ENCODE peak calls at places on chromosomes 11 and 22, in ten cellular contexts. One of them, this sample, is unnamed.

GRCh38 chr22:36334081-36334831 is 53.5 kb downstream of the MYH9 start:
- DNase-seq in GM10248: no peak
- DNase-seq in DND-41: no peak
- DNase-seq in type B pancreatic cell: no peak
- DNase-seq in lower lobe of right lung: peak
- DNase-seq in heart left ventricle: no peak
- DNase-seq in upper lobe of right lung: no peak
- DNase-seq in B cell: no peak
- DNase-seq in astrocyte of the cerebellum: no peak
- DNase-seq in right lobe of liver: no peak
- DNase-seq in this sample: no peak

GRCh38 chr11:86066033-86066432 is 2.9 kb downstream of the PICALM start:
- DNase-seq in upper lobe of right lung: no peak
- DNase-seq in astrocyte of the cerebellum: no peak
- DNase-seq in type B pancreatic cell: no peak
- DNase-seq in heart left ventricle: no peak
- DNase-seq in B cell: no peak
- DNase-seq in lower lobe of right lung: no peak
- DNase-seq in GM10248: no peak
- DNase-seq in right lobe of liver: no peak
- DNase-seq in DND-41: no peak
- DNase-seq in this sample: no peak

GRCh38 chr22:30398685-30399680 is 2.2 kb downstream of the SEC14L2 start:
- DNase-seq in heart left ventricle: no peak
- DNase-seq in lower lobe of right lung: no peak
- DNase-seq in upper lobe of right lung: no peak
- DNase-seq in B cell: no peak
- DNase-seq in type B pancreatic cell: no peak
- DNase-seq in right lobe of liver: peak
- DNase-seq in DND-41: peak
- DNase-seq in astrocyte of the cerebellum: no peak
- DNase-seq in GM10248: no peak
- DNase-seq in this sample: peak

GRCh38 chr22:23509571-23510302 is 70.4 kb downstream of the IGLL1 start:
- DNase-seq in astrocyte of the cerebellum: peak
- DNase-seq in DND-41: no peak
- DNase-seq in B cell: no peak
- DNase-seq in heart left ventricle: peak
- DNase-seq in GM10248: no peak
- DNase-seq in upper lobe of right lung: no peak
- DNase-seq in type B pancreatic cell: no peak
- DNase-seq in lower lobe of right lung: no peak
- DNase-seq in right lobe of liver: peak
- DNase-seq in this sample: no peak

GRCh38 chr22:36467946-36468345 is 13.5 kb downstream of the TXN2 start:
- DNase-seq in GM10248: no peak
- DNase-seq in astrocyte of the cerebellum: peak
- DNase-seq in heart left ventricle: peak
- DNase-seq in type B pancreatic cell: no peak
- DNase-seq in DND-41: peak
- DNase-seq in lower lobe of right lung: no peak
- DNase-seq in B cell: no peak
- DNase-seq in right lobe of liver: no peak
- DNase-seq in upper lobe of right lung: no peak
- DNase-seq in this sample: peak

GRCh38 chr11:120710354-120711187 is 199.0 kb downstream of the GRIK4 start:
- DNase-seq in upper lobe of right lung: no peak
- DNase-seq in B cell: no peak
- DNase-seq in right lobe of liver: no peak
- DNase-seq in lower lobe of right lung: no peak
- DNase-seq in DND-41: no peak
- DNase-seq in GM10248: no peak
- DNase-seq in type B pancreatic cell: peak
- DNase-seq in heart left ventricle: no peak
- DNase-seq in astrocyte of the cerebellum: peak
- DNase-seq in this sample: peak

GRCh38 chr11:57476883-57477506 is 16.7 kb downstream of the RTN4RL2 start:
- DNase-seq in type B pancreatic cell: no peak
- DNase-seq in upper lobe of right lung: peak
- DNase-seq in heart left ventricle: no peak
- DNase-seq in lower lobe of right lung: peak
- DNase-seq in GM10248: peak
- DNase-seq in B cell: peak
- DNase-seq in astrocyte of the cerebellum: no peak
- DNase-seq in right lobe of liver: peak
- DNase-seq in DND-41: no peak
- DNase-seq in this sample: no peak

GRCh38 chr11:133893381-133893780 is 48.1 kb upstream of the SPATA19 start:
- DNase-seq in type B pancreatic cell: no peak
- DNase-seq in astrocyte of the cerebellum: no peak
- DNase-seq in heart left ventricle: no peak
- DNase-seq in DND-41: no peak
- DNase-seq in B cell: no peak
- DNase-seq in GM10248: no peak
- DNase-seq in lower lobe of right lung: no peak
- DNase-seq in upper lobe of right lung: no peak
- DNase-seq in right lobe of liver: no peak
- DNase-seq in this sample: no peak

GRCh38 chr11:68934321-68934645 is 30.6 kb downstream of the IGHMBP2 start:
- DNase-seq in DND-41: no peak
- DNase-seq in GM10248: no peak
- DNase-seq in upper lobe of right lung: no peak
- DNase-seq in B cell: no peak
- DNase-seq in type B pancreatic cell: no peak
- DNase-seq in heart left ventricle: peak
- DNase-seq in lower lobe of right lung: no peak
- DNase-seq in astrocyte of the cerebellum: no peak
- DNase-seq in right lobe of liver: peak
- DNase-seq in this sample: no peak

GRCh38 chr11:126482586-126483108 is 127.2 kb downstream of the ST3GAL4 start:
- DNase-seq in DND-41: no peak
- DNase-seq in B cell: no peak
- DNase-seq in GM10248: no peak
- DNase-seq in type B pancreatic cell: no peak
- DNase-seq in right lobe of liver: no peak
- DNase-seq in upper lobe of right lung: peak
- DNase-seq in astrocyte of the cerebellum: no peak
- DNase-seq in heart left ventricle: peak
- DNase-seq in lower lobe of right lung: no peak
- DNase-seq in this sample: no peak

GRCh38 chr11:1198766-1199688 is 23.8 kb upstream of the MUC5B start:
- DNase-seq in type B pancreatic cell: peak
- DNase-seq in B cell: peak
- DNase-seq in astrocyte of the cerebellum: no peak
- DNase-seq in right lobe of liver: peak
- DNase-seq in GM10248: no peak
- DNase-seq in lower lobe of right lung: peak
- DNase-seq in upper lobe of right lung: peak
- DNase-seq in heart left ventricle: peak
- DNase-seq in DND-41: no peak
- DNase-seq in this sample: no peak

GRCh38 chr11:1196516-1197391 is 26.1 kb upstream of the MUC5B start:
- DNase-seq in type B pancreatic cell: peak
- DNase-seq in GM10248: no peak
- DNase-seq in astrocyte of the cerebellum: no peak
- DNase-seq in DND-41: no peak
- DNase-seq in heart left ventricle: peak
- DNase-seq in lower lobe of right lung: peak
- DNase-seq in upper lobe of right lung: peak
- DNase-seq in right lobe of liver: no peak
- DNase-seq in B cell: peak
- DNase-seq in this sample: no peak

GRCh38 chr11:1199689-1200610 is 22.9 kb upstream of the MUC5B start:
- DNase-seq in B cell: peak
- DNase-seq in heart left ventricle: peak
- DNase-seq in upper lobe of right lung: peak
- DNase-seq in astrocyte of the cerebellum: no peak
- DNase-seq in GM10248: no peak
- DNase-seq in type B pancreatic cell: no peak
- DNase-seq in right lobe of liver: peak
- DNase-seq in DND-41: no peak
- DNase-seq in lower lobe of right lung: peak
- DNase-seq in this sample: no peak

GRCh38 chr11:1197431-1197885 is 25.4 kb upstream of the MUC5B start:
- DNase-seq in heart left ventricle: peak
- DNase-seq in astrocyte of the cerebellum: no peak
- DNase-seq in lower lobe of right lung: peak
- DNase-seq in GM10248: no peak
- DNase-seq in upper lobe of right lung: peak
- DNase-seq in type B pancreatic cell: peak
- DNase-seq in right lobe of liver: peak
- DNase-seq in B cell: peak
- DNase-seq in DND-41: no peak
- DNase-seq in this sample: no peak

GRCh38 chr11:1197886-1198765 is 24.7 kb upstream of the MUC5B start:
- DNase-seq in upper lobe of right lung: peak
- DNase-seq in type B pancreatic cell: peak
- DNase-seq in GM10248: no peak
- DNase-seq in lower lobe of right lung: peak
- DNase-seq in B cell: peak
- DNase-seq in DND-41: no peak
- DNase-seq in astrocyte of the cerebellum: no peak
- DNase-seq in heart left ventricle: peak
- DNase-seq in right lobe of liver: peak
- DNase-seq in this sample: no peak
- TF ChIP-seq CTCF in upper lobe of right lung: no peak
- TF ChIP-seq CTCF in type B pancreatic cell: peak
- TF ChIP-seq CTCF in GM10248: no peak
- TF ChIP-seq CTCF in lower lobe of right lung: no peak
- TF ChIP-seq CTCF in B cell: no peak
- TF ChIP-seq CTCF in DND-41: no peak
- TF ChIP-seq CTCF in astrocyte of the cerebellum: no peak
- TF ChIP-seq CTCF in heart left ventricle: no peak
- TF ChIP-seq CTCF in right lobe of liver: no peak
- TF ChIP-seq CTCF in this sample: no peak

DNA sequence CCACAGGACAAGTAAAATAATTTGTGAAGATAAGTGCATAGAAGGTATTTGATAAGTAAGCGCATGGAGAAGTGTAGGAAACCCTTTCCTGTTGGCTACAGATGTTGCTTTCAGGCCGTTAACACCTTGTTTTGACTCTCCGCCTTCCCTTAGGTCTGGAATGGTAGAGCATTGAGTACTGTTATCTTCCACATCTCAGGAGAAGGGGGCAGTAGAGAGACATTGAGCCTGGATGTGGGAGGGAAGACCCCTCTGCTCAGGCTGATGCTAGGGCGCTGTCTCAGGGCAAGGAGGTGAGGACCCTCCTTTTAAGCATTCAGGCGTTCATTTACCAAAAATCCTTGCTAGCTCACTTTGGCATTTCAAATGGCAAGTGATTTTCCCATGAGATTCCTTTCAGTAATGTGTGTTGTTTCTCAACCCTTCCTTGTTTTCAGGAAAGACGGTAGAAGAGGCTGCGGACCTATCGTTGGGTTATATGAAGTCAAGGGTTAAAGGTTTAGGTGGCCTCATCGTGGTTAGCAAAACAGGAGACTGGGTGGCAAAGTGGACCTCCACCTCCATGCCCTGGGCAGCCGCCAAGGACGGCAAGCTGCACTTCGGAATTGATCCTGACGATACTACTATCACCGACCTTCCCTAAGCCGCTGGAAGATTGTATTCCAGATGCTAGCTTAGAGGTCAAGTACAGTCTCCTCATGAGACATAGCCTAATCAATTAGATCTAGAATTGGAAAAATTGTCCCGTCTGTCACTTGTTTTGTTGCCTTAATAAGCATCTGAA is 27.0 kb upstream of the SCGB1A1 start:
- DNase-seq in heart left ventricle: no peak
- DNase-seq in DND-41: no peak
- DNase-seq in GM10248: no peak
- DNase-seq in B cell: no peak
- DNase-seq in upper lobe of right lung: peak
- DNase-seq in lower lobe of right lung: no peak
- DNase-seq in astrocyte of the cerebellum: no peak
- DNase-seq in type B pancreatic cell: no peak
- DNase-seq in right lobe of liver: no peak
- DNase-seq in this sample: no peak
- TF ChIP-seq CTCF in heart left ventricle: no peak
- TF ChIP-seq CTCF in DND-41: peak
- TF ChIP-seq CTCF in GM10248: no peak
- TF ChIP-seq CTCF in B cell: no peak
- TF ChIP-seq CTCF in upper lobe of right lung: no peak
- TF ChIP-seq CTCF in lower lobe of right lung: no peak
- TF ChIP-seq CTCF in astrocyte of the cerebellum: peak
- TF ChIP-seq CTCF in type B pancreatic cell: peak
- TF ChIP-seq CTCF in right lobe of liver: no peak
- TF ChIP-seq CTCF in this sample: no peak

GRCh38 chr11:19690885-19691284 is 21.8 kb upstream of the NAV2 start:
- DNase-seq in heart left ventricle: no peak
- DNase-seq in B cell: no peak
- DNase-seq in upper lobe of right lung: no peak
- DNase-seq in DND-41: no peak
- DNase-seq in lower lobe of right lung: no peak
- DNase-seq in GM10248: no peak
- DNase-seq in astrocyte of the cerebellum: no peak
- DNase-seq in type B pancreatic cell: no peak
- DNase-seq in right lobe of liver: no peak
- DNase-seq in this sample: no peak

GRCh38 chr11:19691815-19692214 is 20.8 kb upstream of the NAV2 start:
- DNase-seq in upper lobe of right lung: no peak
- DNase-seq in right lobe of liver: no peak
- DNase-seq in heart left ventricle: no peak
- DNase-seq in DND-41: no peak
- DNase-seq in lower lobe of right lung: no peak
- DNase-seq in GM10248: no peak
- DNase-seq in type B pancreatic cell: no peak
- DNase-seq in B cell: no peak
- DNase-seq in astrocyte of the cerebellum: no peak
- DNase-seq in this sample: no peak

GRCh38 chr11:19694796-19695345 is 17.8 kb upstream of the NAV2 start:
- DNase-seq in lower lobe of right lung: no peak
- DNase-seq in DND-41: no peak
- DNase-seq in type B pancreatic cell: no peak
- DNase-seq in GM10248: no peak
- DNase-seq in right lobe of liver: no peak
- DNase-seq in astrocyte of the cerebellum: no peak
- DNase-seq in heart left ventricle: no peak
- DNase-seq in upper lobe of right lung: no peak
- DNase-seq in B cell: no peak
- DNase-seq in this sample: no peak

GRCh38 chr11:19696073-19696472 is 16.6 kb upstream of the NAV2 start:
- DNase-seq in B cell: no peak
- DNase-seq in right lobe of liver: no peak
- DNase-seq in astrocyte of the cerebellum: no peak
- DNase-seq in GM10248: no peak
- DNase-seq in upper lobe of right lung: no peak
- DNase-seq in DND-41: no peak
- DNase-seq in heart left ventricle: no peak
- DNase-seq in lower lobe of right lung: no peak
- DNase-seq in type B pancreatic cell: no peak
- DNase-seq in this sample: peak

GRCh38 chr11:19693146-19693545 is 19.5 kb upstream of the NAV2 start:
- DNase-seq in right lobe of liver: no peak
- DNase-seq in DND-41: no peak
- DNase-seq in type B pancreatic cell: no peak
- DNase-seq in GM10248: no peak
- DNase-seq in astrocyte of the cerebellum: no peak
- DNase-seq in B cell: no peak
- DNase-seq in lower lobe of right lung: no peak
- DNase-seq in upper lobe of right lung: no peak
- DNase-seq in heart left ventricle: no peak
- DNase-seq in this sample: no peak
- TF ChIP-seq CTCF in right lobe of liver: no peak
- TF ChIP-seq CTCF in DND-41: no peak
- TF ChIP-seq CTCF in type B pancreatic cell: no peak
- TF ChIP-seq CTCF in GM10248: no peak
- TF ChIP-seq CTCF in astrocyte of the cerebellum: no peak
- TF ChIP-seq CTCF in B cell: no peak
- TF ChIP-seq CTCF in lower lobe of right lung: no peak
- TF ChIP-seq CTCF in upper lobe of right lung: no peak
- TF ChIP-seq CTCF in heart left ventricle: no peak
- TF ChIP-seq CTCF in this sample: no peak

GRCh38 chr11:26011474-26011873 is 320.5 kb upstream of the ANO3 start:
- DNase-seq in type B pancreatic cell: no peak
- DNase-seq in lower lobe of right lung: no peak
- DNase-seq in heart left ventricle: no peak
- DNase-seq in B cell: no peak
- DNase-seq in DND-41: no peak
- DNase-seq in right lobe of liver: no peak
- DNase-seq in astrocyte of the cerebellum: no peak
- DNase-seq in GM10248: no peak
- DNase-seq in upper lobe of right lung: no peak
- DNase-seq in this sample: no peak
- TF ChIP-seq CTCF in type B pancreatic cell: no peak
- TF ChIP-seq CTCF in lower lobe of right lung: no peak
- TF ChIP-seq CTCF in heart left ventricle: no peak
- TF ChIP-seq CTCF in B cell: no peak
- TF ChIP-seq CTCF in DND-41: no peak
- TF ChIP-seq CTCF in right lobe of liver: no peak
- TF ChIP-seq CTCF in astrocyte of the cerebellum: no peak
- TF ChIP-seq CTCF in GM10248: no peak
- TF ChIP-seq CTCF in upper lobe of right lung: no peak
- TF ChIP-seq CTCF in this sample: no peak

This sample was measured in MCF 10A.